ENCODE peak calls at places on chromosomes 7 and 10, in seven cellular contexts. N is uterus, O is HFF-Myc, Q is cardiac muscle cell, Y is esophagus squamous epithelium, D is psoas muscle, R is astrocyte. K is an unnamed sample.

GRCh38 chr10:122727426-122727825 is 27.8 kb upstream of the C10orf120 start:
- DNase-seq in Q (no peak), N (no peak), Y (no peak), D (no peak), R (no peak), O (no peak), K (no peak)

GRCh38 chr7:98240961-98241673 is 10.9 kb downstream of the TECPR1 start:
- DNase-seq in R (no peak), Y (no peak), O (no peak), Q (peak), N (no peak), D (no peak), K (no peak)

GRCh38 chr10:130361351-130362105 is 225.3 kb downstream of the GLRX3 start:
- DNase-seq in D (no peak), R (no peak), Y (no peak), N (no peak), O (no peak), Q (no peak), K (no peak)

GRCh38 chr7:73618538-73618937 is 5.8 kb downstream of the MLXIPL start:
- DNase-seq in Q (no peak), O (no peak), D (no peak), Y (no peak), R (no peak), N (no peak), K (no peak)

GRCh38 chr7:48154792-48155413 is 16.4 kb upstream of the ABCA13 start:
- DNase-seq in N (no peak), Q (peak), D (no peak), O (no peak), R (no peak), Y (no peak), K (peak)

GRCh38 chr7:55484241-55484640 is 88.1 kb downstream of the VOPP1 start:
- DNase-seq in Q (no peak), R (no peak), Y (no peak), O (no peak), D (no peak), N (no peak), K (no peak)

GRCh38 chr10:29657719-29658274 is 23.0 kb upstream of the SVIL start:
- DNase-seq in D (no peak), Y (no peak), O (no peak), Q (no peak), N (no peak), R (peak), K (no peak)

GRCh38 chr10:114821915-114822770 is 563 bp downstream of the FHIP2A start:
- DNase-seq in O (no peak), D (peak), R (peak), N (peak), Q (peak), Y (no peak), K (no peak)

GRCh38 chr10:7874864-7875263 is 56.6 kb downstream of the TAF3 start:
- DNase-seq in O (no peak), Q (no peak), Y (no peak), R (no peak), D (no peak), N (no peak), K (no peak)

GRCh38 chr10:58992830-58993460 is 183.5 kb upstream of the PHYHIPL start:
- DNase-seq in O (no peak), N (no peak), Y (no peak), D (no peak), R (no peak), Q (no peak), K (no peak)

GRCh38 chr7:37491919-37492694 is 43.4 kb upstream of the ELMO1 start:
- DNase-seq in O (no peak), N (no peak), R (no peak), Y (no peak), D (no peak), Q (peak), K (no peak)

GRCh38 chr10:58488921-58489320 is 23.8 kb upstream of the BICC1 start:
- DNase-seq in R (peak), Q (no peak), D (no peak), N (no peak), Y (no peak), O (no peak), K (peak)

GRCh38 chr10:55629792-55630490 is 731.1 kb downstream of the ZWINT start:
- DNase-seq in R (peak), Q (peak), Y (no peak), N (no peak), O (no peak), D (peak), K (no peak)

GRCh38 chr7:155798673-155799439 is 13.4 kb downstream of the SHH start:
- DNase-seq in Q (no peak), N (no peak), D (no peak), R (no peak), Y (no peak), O (no peak), K (no peak)

GRCh38 chr10:36475746-36476145 is 649.7 kb upstream of the ANKRD30A start:
- DNase-seq in Y (no peak), O (no peak), R (no peak), D (no peak), Q (no peak), N (no peak), K (no peak)

GRCh38 chr7:87463982-87464381 is 11.5 kb downstream of the ABCB4 start:
- DNase-seq in Y (no peak), Q (no peak), R (no peak), O (no peak), D (no peak), N (no peak), K (no peak)

GRCh38 chr7:131518626-131519025 is 37.8 kb downstream of the PODXL start:
- DNase-seq in Q (no peak), O (no peak), Y (no peak), R (no peak), D (no peak), N (no peak), K (no peak)

GRCh38 chr10:6919077-6919476 is 339.0 kb upstream of the PRKCQ start:
- DNase-seq in D (no peak), O (no peak), R (no peak), N (no peak), Q (no peak), Y (no peak), K (no peak)

GRCh38 chr10:20004087-20004523 is 187.9 kb downstream of the PLXDC2 start:
- DNase-seq in O (no peak), R (peak), N (no peak), D (peak), Y (no peak), Q (peak), K (no peak)

GRCh38 chr10:125130886-125131285 is 29.5 kb downstream of the CTBP2 start:
- DNase-seq in Q (no peak), N (no peak), R (no peak), D (no peak), Y (no peak), O (no peak), K (no peak)

GRCh38 chr10:16952010-16952550 is 134.9 kb upstream of the RSU1 start:
- DNase-seq in Q (no peak), R (no peak), D (no peak), O (no peak), N (no peak), Y (no peak), K (no peak)

GRCh38 chr10:16954280-16955030 is 137.2 kb upstream of the RSU1 start:
- DNase-seq in Q (no peak), D (no peak), R (no peak), O (no peak), Y (no peak), N (no peak), K (no peak)

GRCh38 chr10:16950686-16951681 is 133.8 kb upstream of the RSU1 start:
- DNase-seq in N (no peak), Q (peak), Y (no peak), O (no peak), D (no peak), R (peak), K (peak)

GRCh38 chr10:16953270-16953669 is 136.0 kb upstream of the RSU1 start:
- DNase-seq in Y (no peak), N (no peak), Q (no peak), O (no peak), R (no peak), D (no peak), K (no peak)

GRCh38 chr10:16952610-16953009 is 135.4 kb upstream of the RSU1 start:
- DNase-seq in N (no peak), R (no peak), Y (no peak), D (no peak), Q (no peak), O (no peak), K (no peak)
- TF ChIP-seq CTCF in N (no peak), R (peak), Y (no peak), D (no peak), Q (peak), O (no peak), K (no peak)

DNA sequence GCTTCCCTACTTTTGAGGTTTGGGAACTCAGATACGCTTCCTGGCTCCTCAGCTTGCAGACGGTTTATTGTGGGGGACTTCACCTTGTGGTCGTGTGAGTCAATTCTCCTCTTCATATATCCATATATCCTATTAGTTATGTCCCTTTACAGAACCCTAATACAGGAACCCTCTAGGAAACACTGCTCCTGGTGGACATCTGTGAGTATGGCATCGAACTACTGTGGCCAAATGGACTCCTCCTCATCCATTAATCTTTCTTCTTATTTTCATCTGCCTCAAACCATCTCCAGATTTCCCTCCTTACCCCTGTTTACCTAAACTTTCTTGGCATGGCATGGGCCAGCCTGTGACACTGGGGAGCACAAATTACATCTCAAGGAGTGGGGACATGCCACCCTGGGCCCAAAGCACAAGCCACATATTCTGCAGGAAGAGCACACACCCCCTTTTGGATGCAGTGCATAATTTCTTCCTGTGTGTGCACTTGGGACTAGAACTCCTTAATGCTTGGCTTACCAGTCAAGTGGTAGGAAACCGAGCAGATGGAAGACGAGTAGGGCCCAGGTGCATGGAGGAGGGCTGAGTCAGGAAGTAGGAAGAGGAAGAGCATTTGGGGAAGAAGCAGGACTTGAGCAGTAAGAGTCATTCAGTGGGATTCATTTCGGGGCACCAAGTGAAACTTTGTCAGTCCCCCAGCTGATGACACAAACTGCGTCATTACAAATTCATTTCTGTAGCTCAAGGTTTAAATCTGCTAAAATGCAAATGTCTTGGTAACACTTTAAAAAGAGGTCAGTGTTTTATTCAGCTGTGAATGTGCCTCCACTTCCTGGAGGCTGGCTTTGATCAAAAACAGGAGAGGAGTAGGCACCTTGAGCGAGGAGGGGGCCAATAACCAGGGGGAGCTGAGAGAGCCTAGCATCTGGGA is 80.8 kb upstream of the PLXNA4 start:
- DNase-seq in R (no peak), N (no peak), Q (peak), O (no peak), D (no peak), Y (no peak), K (peak)
- TF ChIP-seq CTCF in R (peak), N (no peak), Q (peak), O (peak), D (peak), Y (no peak), K (peak)

DNA sequence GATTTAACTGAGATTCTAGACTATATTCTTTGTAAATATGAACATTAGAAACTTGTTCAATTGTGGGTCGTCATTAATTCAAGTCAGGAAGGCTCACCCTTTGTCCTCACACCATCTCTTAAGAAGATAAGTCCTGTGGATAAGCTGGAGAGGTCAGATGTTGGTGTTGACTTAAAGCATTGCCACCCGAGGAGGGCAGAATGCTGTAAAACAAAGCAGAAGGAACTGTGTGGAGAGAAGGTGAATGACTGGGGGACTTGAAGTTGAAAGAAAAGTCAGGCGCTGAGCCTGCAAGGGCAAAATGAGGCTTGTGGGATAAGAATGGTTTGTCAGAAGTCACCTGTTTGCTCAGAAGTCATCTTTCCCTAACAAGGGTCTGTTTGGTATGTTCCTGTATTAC is 9.1 kb downstream of the RPA3 start:
- DNase-seq in Y (no peak), R (no peak), D (no peak), Q (peak), N (no peak), O (no peak), K (no peak)
- TF ChIP-seq CTCF in Y (no peak), R (no peak), D (no peak), Q (no peak), N (no peak), O (no peak), K (no peak)

DNA sequence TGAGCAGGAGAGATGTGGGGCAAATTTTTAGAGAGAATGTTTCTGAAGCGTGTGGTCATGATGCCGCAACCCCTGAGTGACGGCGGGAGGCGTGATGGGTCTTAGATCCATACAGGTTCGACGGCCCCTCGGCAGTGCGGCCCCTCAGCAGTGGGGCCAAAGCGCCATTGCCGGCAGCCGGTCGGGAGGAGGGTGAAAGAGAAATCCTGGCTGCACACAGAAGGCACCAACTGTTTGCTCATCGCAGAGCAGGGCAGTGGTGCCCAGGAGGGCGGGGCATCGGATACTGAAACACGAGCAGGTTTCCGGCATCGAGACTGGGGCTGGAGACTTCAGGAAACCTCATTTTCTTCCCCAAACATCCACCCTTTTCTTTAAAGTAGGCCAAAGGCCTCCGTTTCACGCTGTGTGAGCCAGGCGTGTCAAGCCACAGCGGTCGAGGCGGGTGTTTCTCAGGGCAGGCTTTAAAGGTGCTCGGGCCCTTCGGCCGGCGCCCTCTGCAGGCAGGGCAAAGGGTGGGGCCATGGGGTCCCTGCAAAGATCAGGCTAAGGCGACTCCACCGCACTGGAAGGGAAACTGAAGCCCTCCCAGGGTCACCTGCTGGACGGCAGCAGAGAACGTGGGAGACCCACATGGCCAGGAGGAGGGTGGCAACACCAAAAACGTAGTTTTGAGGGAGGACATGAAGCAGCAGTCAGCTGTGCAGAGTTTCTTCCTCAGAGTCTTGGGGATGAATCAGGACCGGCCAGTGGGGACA is 42.0 kb upstream of the PPP2R2D start:
- DNase-seq in Q (no peak), R (no peak), D (no peak), Y (no peak), O (no peak), N (peak), K (no peak)
- TF ChIP-seq CTCF in Q (no peak), R (no peak), D (no peak), Y (no peak), O (no peak), N (no peak), K (no peak)

K was measured in HFFc6.